ENCODE peak calls at places on chromosomes 4 and X, in seven cellular contexts. N is K562, I is HCT116, T is HepG2, O is H1, X is SK-N-SH, Q is GM12878. A is an unnamed sample.

GRCh38 chrX:44012484-44013096 is 39.4 kb upstream of the NDP start:
- DNase-seq in X (no peak), O (no peak), T (no peak), N (no peak), I (peak), Q (no peak), A (no peak)

GRCh38 chr4:128840711-128841318 is 31.3 kb downstream of the JADE1 start:
- DNase-seq in X (no peak), T (no peak), Q (no peak), O (no peak), I (no peak), N (no peak), A (no peak)

GRCh38 chr4:37722000-37722638 is 35.9 kb upstream of the RELL1 start:
- DNase-seq in N (no peak), X (no peak), O (no peak), Q (no peak), I (no peak), T (no peak), A (no peak)

GRCh38 chr4:97938141-97938540 is 205.1 kb downstream of the STPG2 start:
- DNase-seq in I (no peak), T (no peak), Q (no peak), O (no peak), N (no peak), X (no peak), A (no peak)

GRCh38 chr4:110287130-110287529 is 88.7 kb upstream of the ELOVL6 start:
- DNase-seq in Q (peak), O (no peak), N (no peak), I (peak), T (no peak), X (no peak), A (peak)

GRCh38 chrX:7574325-7574724 is 268.6 kb upstream of the VCX start:
- DNase-seq in N (no peak), X (no peak), I (no peak), Q (no peak), O (no peak), T (peak), A (peak)

GRCh38 chr4:65383589-65384305 is 286.5 kb downstream of the EPHA5 start:
- DNase-seq in N (no peak), O (no peak), Q (no peak), T (no peak), I (no peak), X (no peak), A (no peak)

GRCh38 chr4:98939892-98940298 is 11.0 kb upstream of the EIF4E start:
- DNase-seq in Q (no peak), X (peak), O (no peak), N (peak), T (peak), I (peak), A (no peak)

GRCh38 chr4:118224239-118224829 is 128.5 kb downstream of the PRSS12 start:
- DNase-seq in O (no peak), T (peak), Q (no peak), I (peak), X (peak), N (peak), A (peak)

GRCh38 chr4:2788532-2789103 is 4.3 kb upstream of the SH3BP2 start:
- DNase-seq in Q (no peak), N (peak), I (no peak), T (no peak), O (no peak), X (peak), A (no peak)

GRCh38 chr4:77963005-77963404 is 94.1 kb upstream of the FRAS1 start:
- DNase-seq in Q (no peak), O (no peak), T (no peak), X (no peak), I (no peak), N (no peak), A (no peak)

GRCh38 chrX:14029039-14029424 is 660 bp downstream of the GEMIN8 start:
- DNase-seq in Q (no peak), T (no peak), X (peak), I (no peak), N (peak), O (no peak), A (no peak)

GRCh38 chrX:106752101-106752678 is 25.7 kb downstream of the RNF128 start:
- DNase-seq in I (no peak), X (no peak), O (no peak), Q (no peak), N (no peak), T (no peak), A (no peak)

GRCh38 chrX:72714471-72714916 is 388 bp upstream of the PHKA1 start:
- DNase-seq in O (peak), X (peak), T (peak), N (no peak), Q (no peak), I (peak), A (peak)

GRCh38 chrX:47209508-47210238 is 8.8 kb upstream of the CDK16 start:
- DNase-seq in I (no peak), Q (no peak), X (no peak), N (no peak), T (no peak), O (no peak), A (no peak)

GRCh38 chrX:47215291-47215900 is 3.1 kb upstream of the CDK16 start:
- DNase-seq in I (no peak), X (no peak), N (no peak), O (no peak), T (no peak), Q (no peak), A (no peak)

GRCh38 chrX:47210661-47211425 is 7.6 kb upstream of the CDK16 start:
- DNase-seq in O (no peak), N (no peak), T (no peak), I (no peak), Q (no peak), X (no peak), A (no peak)

GRCh38 chrX:47214435-47215077 is 3.9 kb upstream of the CDK16 start:
- DNase-seq in X (no peak), Q (no peak), N (no peak), O (no peak), I (no peak), T (no peak), A (no peak)

DNA sequence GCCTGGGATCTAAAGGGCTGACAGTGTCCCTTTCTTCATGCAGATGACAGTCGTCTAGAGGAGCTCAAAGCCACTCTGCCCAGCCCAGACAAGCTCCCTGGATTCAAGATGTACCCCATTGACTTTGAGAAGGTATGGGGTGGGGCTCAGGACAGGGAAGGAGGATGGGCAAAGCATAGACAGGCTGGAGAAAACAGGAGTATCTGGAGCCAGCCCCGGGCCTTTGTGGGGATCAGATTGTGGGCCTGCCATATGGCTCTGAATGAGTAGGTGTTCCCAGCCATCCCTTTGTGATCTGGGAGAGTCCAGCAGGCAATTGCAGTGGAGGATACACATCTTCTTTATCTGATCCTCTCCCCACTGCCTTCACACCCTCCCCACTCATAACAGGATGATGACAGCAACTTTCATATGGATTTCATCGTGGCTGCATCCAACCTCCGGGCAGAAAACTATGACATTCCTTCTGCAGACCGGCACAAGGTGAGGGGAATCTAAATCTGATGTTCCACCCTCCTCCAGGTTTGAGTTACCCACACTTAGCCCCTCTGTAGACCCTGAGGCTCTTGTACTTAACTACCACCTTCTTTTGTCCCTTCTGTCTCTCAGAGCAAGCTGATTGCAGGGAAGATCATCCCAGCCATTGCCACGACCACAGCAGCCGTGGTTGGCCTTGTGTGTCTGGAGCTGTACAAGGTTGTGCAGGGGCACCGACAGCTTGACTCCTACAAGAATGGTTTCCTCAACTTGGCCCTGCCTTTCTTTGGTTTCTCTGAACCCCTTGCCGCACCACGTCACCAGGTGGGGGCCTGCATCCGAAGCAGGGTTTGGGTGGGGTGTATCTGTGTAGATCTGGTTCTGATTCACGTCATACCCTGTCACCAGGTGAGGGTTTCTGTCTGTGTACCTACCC is 5.8 kb upstream of the CDK16 start:
- DNase-seq in Q (no peak), N (no peak), X (peak), O (no peak), I (no peak), T (no peak), A (no peak)
- TF ChIP-seq JUND in Q (no peak), N (no peak), X (no peak), O (no peak), I (no peak), T (no peak), A (no peak)

GRCh38 chr4:61200991-61201526 is 933 bp downstream of the ADGRL3 start:
- DNase-seq in O (peak), T (no peak), Q (no peak), I (no peak), N (no peak), X (peak), A (no peak)
- TF ChIP-seq JUND in O (no peak), T (no peak), Q (no peak), I (no peak), N (no peak), X (no peak), A (no peak)

DNA sequence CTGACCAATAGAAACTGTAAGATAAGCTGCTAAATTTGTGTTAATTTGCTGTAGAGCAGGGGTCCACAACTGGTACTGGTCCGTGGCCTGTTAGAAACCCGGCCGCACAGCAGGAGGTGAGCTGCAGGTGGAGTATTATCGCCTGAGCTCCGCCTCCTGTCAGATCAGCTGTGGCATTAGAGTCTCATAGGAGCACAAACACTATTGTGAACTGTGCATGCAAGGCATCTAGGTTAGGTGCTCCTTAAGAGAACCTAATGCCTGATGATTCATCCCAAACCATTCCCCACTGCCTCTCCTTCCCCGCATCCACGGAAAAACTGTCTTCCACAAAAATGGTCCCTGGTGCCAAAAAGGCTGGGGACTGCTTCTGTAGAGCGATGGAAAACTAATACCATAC is 19.7 kb downstream of the FBXW7 start:
- DNase-seq in I (no peak), Q (no peak), O (no peak), N (no peak), T (no peak), X (no peak), A (no peak)
- TF ChIP-seq JUND in I (no peak), Q (no peak), O (no peak), N (no peak), T (no peak), X (peak), A (no peak)

DNA sequence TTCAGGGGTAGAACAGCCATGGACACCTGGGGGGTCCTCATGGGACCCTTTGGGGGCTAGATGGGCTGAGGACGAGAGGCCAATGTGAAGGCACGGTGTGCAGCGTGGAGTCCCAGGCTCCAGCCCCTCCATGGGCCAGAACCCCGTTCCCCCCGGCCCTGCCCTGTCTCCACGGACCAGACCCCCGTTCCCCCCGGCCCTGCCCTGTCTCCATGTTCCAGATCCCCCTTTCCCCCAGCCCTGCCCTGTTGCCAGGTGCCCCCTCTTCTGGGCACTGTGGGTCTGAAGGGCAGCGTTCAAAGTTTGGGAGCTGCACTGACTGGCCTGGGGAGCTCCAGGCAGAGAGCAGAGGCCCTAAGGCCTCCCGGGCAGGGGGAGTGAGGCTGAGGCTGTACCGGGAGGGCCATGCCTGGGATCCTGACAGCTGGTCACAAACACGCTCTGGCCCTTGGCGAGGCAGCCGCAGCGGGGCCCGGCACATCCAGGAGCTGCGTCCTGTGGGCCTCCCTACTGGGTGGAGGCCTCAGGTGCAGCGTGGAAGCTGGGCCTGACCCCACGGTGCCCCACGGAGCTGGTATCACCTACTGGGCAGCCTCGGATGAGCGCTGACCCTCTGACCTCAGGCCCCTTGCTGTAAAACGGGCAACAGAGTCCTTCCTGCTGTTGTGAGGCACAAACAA is 8.9 kb downstream of the DGKQ start:
- DNase-seq in Q (no peak), O (no peak), X (no peak), T (no peak), N (no peak), I (no peak), A (no peak)
- TF ChIP-seq JUND in Q (no peak), O (no peak), X (no peak), T (no peak), N (no peak), I (no peak), A (no peak)

DNA sequence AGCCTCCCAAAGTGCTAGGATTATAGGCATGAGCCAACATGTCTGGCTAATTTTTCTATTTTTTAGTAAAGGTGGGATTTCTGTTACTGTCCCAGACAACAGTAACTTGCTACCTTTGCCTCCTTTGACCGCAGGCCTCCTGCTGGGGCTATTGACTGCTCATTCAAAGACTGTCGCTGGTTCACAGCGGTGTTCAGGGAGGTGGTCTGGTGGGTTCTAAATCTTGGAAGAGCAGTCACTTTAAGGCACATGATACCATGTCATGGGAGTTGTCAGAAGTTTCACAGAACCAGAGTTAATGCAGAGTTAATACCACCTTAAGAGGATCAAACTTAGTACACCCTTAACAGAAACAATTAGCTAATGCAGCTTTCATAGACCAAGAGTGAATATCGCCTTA is 3.8 kb downstream of the ASMT start:
- DNase-seq in O (peak), I (no peak), N (no peak), X (no peak), T (no peak), Q (no peak), A (no peak)
- TF ChIP-seq JUND in O (no peak), I (no peak), N (no peak), X (no peak), T (no peak), Q (no peak), A (no peak)

GRCh38 chr4:183249854-183250253 is 70.2 kb downstream of the CLDN22 start:
- DNase-seq in Q (no peak), X (peak), T (peak), O (no peak), N (no peak), I (no peak), A (no peak)
- TF ChIP-seq JUND in Q (no peak), X (no peak), T (no peak), O (no peak), N (no peak), I (no peak), A (no peak)

GRCh38 chr4:168831585-168831918 is 178.5 kb downstream of the CBR4 start:
- DNase-seq in I (no peak), Q (no peak), T (no peak), X (peak), O (no peak), N (no peak), A (no peak)

GRCh38 chr4:168835880-168836454 is 174.1 kb downstream of the CBR4 start:
- DNase-seq in N (no peak), T (no peak), Q (no peak), O (no peak), X (no peak), I (no peak), A (peak)

GRCh38 chr4:168830777-168831512 is 179.1 kb downstream of the CBR4 start:
- DNase-seq in N (no peak), O (no peak), T (no peak), I (no peak), Q (no peak), X (peak), A (no peak)

GRCh38 chr4:168831919-168832745 is 177.9 kb downstream of the CBR4 start:
- DNase-seq in I (peak), O (peak), X (peak), T (peak), Q (no peak), N (peak), A (peak)

DNA sequence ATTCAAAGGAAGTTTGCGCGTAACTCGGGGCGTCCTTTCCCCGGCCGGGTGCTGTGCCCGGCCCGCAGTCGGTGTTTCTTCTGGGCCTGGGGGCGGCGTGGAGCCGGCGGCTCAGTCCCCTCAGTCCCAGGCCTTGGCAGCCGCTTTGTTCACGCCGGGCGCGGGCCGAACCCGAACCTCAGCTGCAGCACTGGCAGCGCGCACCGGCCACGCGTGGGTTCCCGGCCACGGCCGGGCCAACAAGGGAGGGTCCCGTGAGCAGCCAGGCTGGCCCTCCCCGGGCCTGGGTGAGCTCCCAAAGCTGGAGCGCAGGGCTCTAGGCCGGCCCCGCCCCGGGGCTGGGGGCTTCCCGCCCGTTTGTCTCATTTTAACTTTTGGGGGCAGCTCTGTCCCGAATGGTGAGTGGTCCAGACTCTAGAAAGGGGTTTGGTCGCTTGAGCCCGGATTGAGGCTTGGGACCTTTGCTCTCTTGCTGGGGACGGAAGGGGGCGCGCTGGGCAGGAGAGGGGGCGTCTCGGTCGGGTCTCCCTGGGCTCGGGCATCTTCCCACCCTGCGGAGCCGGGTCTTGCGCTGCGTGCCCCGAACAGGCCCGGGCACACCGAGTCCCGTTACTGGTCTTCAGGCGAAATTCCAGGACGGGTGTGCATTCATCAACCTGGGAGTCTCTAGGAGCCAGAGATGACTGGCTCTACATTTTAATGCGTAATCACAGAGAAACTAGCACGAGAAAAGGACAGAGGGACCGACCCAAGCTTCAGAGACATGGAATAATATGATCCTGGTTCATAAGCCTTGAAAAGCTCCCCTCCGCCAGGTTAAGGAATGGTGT is 177.1 kb downstream of the CBR4 start:
- DNase-seq in Q (no peak), N (no peak), I (no peak), O (peak), X (peak), T (no peak), A (no peak)
- TF ChIP-seq JUND in Q (no peak), N (no peak), I (no peak), O (no peak), X (no peak), T (no peak), A (no peak)

A was measured in T47D.